ENCODE peak calls at places on chromosomes 4 and X, in five cellular contexts. One of them, this sample, is unnamed.

GRCh38 chr4:123825596-123826291 is 429.1 kb downstream of the SPRY1 start:
- DNase-seq in H54: no peak
- DNase-seq in tibial artery: no peak
- DNase-seq in stimulated activated CD8-positive, alpha-beta memory T cell treated with anti-CD3 and anti-CD28 coated beads, Interleukin-12 subunit alpha, Interleukin-12 subunit beta, amount 100 ng/mL, for 4 hours: no peak
- DNase-seq in stimulated activated CD4-positive, alpha-beta T cell treated with anti-CD3 and anti-CD28 coated beads, Interleukin-1b, Interleukin-23, amount 100 ng/mL, for 1 hour: no peak
- DNase-seq in this sample: no peak

GRCh38 chr4:88008133-88008621 is 742 bp downstream of the PKD2 start:
- DNase-seq in H54: no peak
- DNase-seq in tibial artery: peak
- DNase-seq in stimulated activated CD8-positive, alpha-beta memory T cell treated with anti-CD3 and anti-CD28 coated beads, Interleukin-12 subunit alpha, Interleukin-12 subunit beta, amount 100 ng/mL, for 4 hours: no peak
- DNase-seq in stimulated activated CD4-positive, alpha-beta T cell treated with anti-CD3 and anti-CD28 coated beads, Interleukin-1b, Interleukin-23, amount 100 ng/mL, for 1 hour: no peak
- DNase-seq in this sample: peak

GRCh38 chr4:176011523-176011922 is 54.1 kb upstream of the WDR17 start:
- DNase-seq in H54: no peak
- DNase-seq in tibial artery: no peak
- DNase-seq in stimulated activated CD8-positive, alpha-beta memory T cell treated with anti-CD3 and anti-CD28 coated beads, Interleukin-12 subunit alpha, Interleukin-12 subunit beta, amount 100 ng/mL, for 4 hours: no peak
- DNase-seq in stimulated activated CD4-positive, alpha-beta T cell treated with anti-CD3 and anti-CD28 coated beads, Interleukin-1b, Interleukin-23, amount 100 ng/mL, for 1 hour: no peak
- DNase-seq in this sample: no peak

GRCh38 chr4:123564758-123565346 is 168.3 kb downstream of the SPRY1 start:
- DNase-seq in H54: peak
- DNase-seq in tibial artery: no peak
- DNase-seq in stimulated activated CD8-positive, alpha-beta memory T cell treated with anti-CD3 and anti-CD28 coated beads, Interleukin-12 subunit alpha, Interleukin-12 subunit beta, amount 100 ng/mL, for 4 hours: peak
- DNase-seq in stimulated activated CD4-positive, alpha-beta T cell treated with anti-CD3 and anti-CD28 coated beads, Interleukin-1b, Interleukin-23, amount 100 ng/mL, for 1 hour: no peak
- DNase-seq in this sample: no peak

GRCh38 chr4:44578954-44579353 is 72.5 kb downstream of the YIPF7 start:
- DNase-seq in H54: no peak
- DNase-seq in tibial artery: no peak
- DNase-seq in stimulated activated CD8-positive, alpha-beta memory T cell treated with anti-CD3 and anti-CD28 coated beads, Interleukin-12 subunit alpha, Interleukin-12 subunit beta, amount 100 ng/mL, for 4 hours: no peak
- DNase-seq in stimulated activated CD4-positive, alpha-beta T cell treated with anti-CD3 and anti-CD28 coated beads, Interleukin-1b, Interleukin-23, amount 100 ng/mL, for 1 hour: no peak
- DNase-seq in this sample: no peak

GRCh38 chr4:35063171-35063570 is 1181.1 kb downstream of the ARAP2 start:
- DNase-seq in H54: no peak
- DNase-seq in tibial artery: no peak
- DNase-seq in stimulated activated CD8-positive, alpha-beta memory T cell treated with anti-CD3 and anti-CD28 coated beads, Interleukin-12 subunit alpha, Interleukin-12 subunit beta, amount 100 ng/mL, for 4 hours: no peak
- DNase-seq in stimulated activated CD4-positive, alpha-beta T cell treated with anti-CD3 and anti-CD28 coated beads, Interleukin-1b, Interleukin-23, amount 100 ng/mL, for 1 hour: no peak
- DNase-seq in this sample: no peak

GRCh38 chrX:132631579-132632232 is 142.9 kb upstream of the MBNL3 start:
- DNase-seq in H54: no peak
- DNase-seq in tibial artery: no peak
- DNase-seq in stimulated activated CD8-positive, alpha-beta memory T cell treated with anti-CD3 and anti-CD28 coated beads, Interleukin-12 subunit alpha, Interleukin-12 subunit beta, amount 100 ng/mL, for 4 hours: no peak
- DNase-seq in stimulated activated CD4-positive, alpha-beta T cell treated with anti-CD3 and anti-CD28 coated beads, Interleukin-1b, Interleukin-23, amount 100 ng/mL, for 1 hour: no peak
- DNase-seq in this sample: peak

GRCh38 chr4:76623217-76624060 is 188.4 kb downstream of the SHROOM3 start:
- DNase-seq in H54: no peak
- DNase-seq in tibial artery: no peak
- DNase-seq in stimulated activated CD8-positive, alpha-beta memory T cell treated with anti-CD3 and anti-CD28 coated beads, Interleukin-12 subunit alpha, Interleukin-12 subunit beta, amount 100 ng/mL, for 4 hours: no peak
- DNase-seq in stimulated activated CD4-positive, alpha-beta T cell treated with anti-CD3 and anti-CD28 coated beads, Interleukin-1b, Interleukin-23, amount 100 ng/mL, for 1 hour: no peak
- DNase-seq in this sample: no peak

GRCh38 chr4:102477657-102478056 is 23.5 kb upstream of the NFKB1 start:
- DNase-seq in H54: no peak
- DNase-seq in tibial artery: no peak
- DNase-seq in stimulated activated CD8-positive, alpha-beta memory T cell treated with anti-CD3 and anti-CD28 coated beads, Interleukin-12 subunit alpha, Interleukin-12 subunit beta, amount 100 ng/mL, for 4 hours: no peak
- DNase-seq in stimulated activated CD4-positive, alpha-beta T cell treated with anti-CD3 and anti-CD28 coated beads, Interleukin-1b, Interleukin-23, amount 100 ng/mL, for 1 hour: no peak
- DNase-seq in this sample: no peak

GRCh38 chr4:129358571-129358970 is 262.6 kb downstream of the C4orf33 start:
- DNase-seq in H54: no peak
- DNase-seq in tibial artery: no peak
- DNase-seq in stimulated activated CD8-positive, alpha-beta memory T cell treated with anti-CD3 and anti-CD28 coated beads, Interleukin-12 subunit alpha, Interleukin-12 subunit beta, amount 100 ng/mL, for 4 hours: no peak
- DNase-seq in stimulated activated CD4-positive, alpha-beta T cell treated with anti-CD3 and anti-CD28 coated beads, Interleukin-1b, Interleukin-23, amount 100 ng/mL, for 1 hour: no peak
- DNase-seq in this sample: peak

GRCh38 chr4:99572527-99573240 is 1.9 kb upstream of the MTTP start:
- DNase-seq in H54: no peak
- DNase-seq in tibial artery: no peak
- DNase-seq in stimulated activated CD8-positive, alpha-beta memory T cell treated with anti-CD3 and anti-CD28 coated beads, Interleukin-12 subunit alpha, Interleukin-12 subunit beta, amount 100 ng/mL, for 4 hours: no peak
- DNase-seq in stimulated activated CD4-positive, alpha-beta T cell treated with anti-CD3 and anti-CD28 coated beads, Interleukin-1b, Interleukin-23, amount 100 ng/mL, for 1 hour: no peak
- DNase-seq in this sample: no peak

GRCh38 chr4:133156096-133156495 is 7.0 kb downstream of the PCDH10 start:
- DNase-seq in H54: no peak
- DNase-seq in tibial artery: no peak
- DNase-seq in stimulated activated CD8-positive, alpha-beta memory T cell treated with anti-CD3 and anti-CD28 coated beads, Interleukin-12 subunit alpha, Interleukin-12 subunit beta, amount 100 ng/mL, for 4 hours: no peak
- DNase-seq in stimulated activated CD4-positive, alpha-beta T cell treated with anti-CD3 and anti-CD28 coated beads, Interleukin-1b, Interleukin-23, amount 100 ng/mL, for 1 hour: no peak
- DNase-seq in this sample: peak

GRCh38 chrX:12956704-12957541 is 18.0 kb upstream of the TMSB4X start:
- DNase-seq in H54: no peak
- DNase-seq in tibial artery: no peak
- DNase-seq in stimulated activated CD8-positive, alpha-beta memory T cell treated with anti-CD3 and anti-CD28 coated beads, Interleukin-12 subunit alpha, Interleukin-12 subunit beta, amount 100 ng/mL, for 4 hours: no peak
- DNase-seq in stimulated activated CD4-positive, alpha-beta T cell treated with anti-CD3 and anti-CD28 coated beads, Interleukin-1b, Interleukin-23, amount 100 ng/mL, for 1 hour: no peak
- DNase-seq in this sample: no peak

This sample was measured in DMS79 treated with DMSO at 0.1 percent for 48 hours.